ENCODE peak calls at places on chromosome 5, in ten cellular contexts. One of them, this sample, is unnamed.

GRCh38 chr5:1437452-1437851 is 7.8 kb downstream of the SLC6A3 start:
- DNase-seq in AG09319: no peak
- DNase-seq in mucosa of gallbladder: no peak
- DNase-seq in progenitor cell of endocrine pancreas: no peak
- DNase-seq in stimulated activated naive CD4-positive, alpha-beta T cell: no peak
- DNase-seq in amniotic stem cell: no peak
- DNase-seq in NCI-H1092 treated with DMSO at 0.1 percent for 48 hours: peak
- DNase-seq in sciatic nerve: no peak
- DNase-seq in breast epithelium: no peak
- DNase-seq in LoVo: peak
- DNase-seq in this sample: no peak

GRCh38 chr5:78221964-78222451 is 72.5 kb downstream of the AP3B1 start:
- DNase-seq in mucosa of gallbladder: no peak
- DNase-seq in progenitor cell of endocrine pancreas: no peak
- DNase-seq in amniotic stem cell: no peak
- DNase-seq in breast epithelium: no peak
- DNase-seq in stimulated activated naive CD4-positive, alpha-beta T cell: no peak
- DNase-seq in NCI-H1092 treated with DMSO at 0.1 percent for 48 hours: no peak
- DNase-seq in LoVo: no peak
- DNase-seq in AG09319: peak
- DNase-seq in sciatic nerve: no peak
- DNase-seq in this sample: no peak

GRCh38 chr5:3601929-3602712 is 6.5 kb downstream of the IRX1 start:
- DNase-seq in amniotic stem cell: no peak
- DNase-seq in sciatic nerve: no peak
- DNase-seq in mucosa of gallbladder: no peak
- DNase-seq in breast epithelium: no peak
- DNase-seq in progenitor cell of endocrine pancreas: no peak
- DNase-seq in NCI-H1092 treated with DMSO at 0.1 percent for 48 hours: no peak
- DNase-seq in stimulated activated naive CD4-positive, alpha-beta T cell: no peak
- DNase-seq in LoVo: no peak
- DNase-seq in AG09319: no peak
- DNase-seq in this sample: no peak

GRCh38 chr5:107542831-107543231 is 127.9 kb downstream of the EFNA5 start:
- DNase-seq in sciatic nerve: peak
- DNase-seq in AG09319: peak
- DNase-seq in NCI-H1092 treated with DMSO at 0.1 percent for 48 hours: peak
- DNase-seq in LoVo: no peak
- DNase-seq in breast epithelium: peak
- DNase-seq in mucosa of gallbladder: peak
- DNase-seq in amniotic stem cell: no peak
- DNase-seq in stimulated activated naive CD4-positive, alpha-beta T cell: no peak
- DNase-seq in progenitor cell of endocrine pancreas: no peak
- DNase-seq in this sample: peak

GRCh38 chr5:173789031-173789920 is 98.9 kb upstream of the CPEB4 start:
- DNase-seq in amniotic stem cell: peak
- DNase-seq in progenitor cell of endocrine pancreas: no peak
- DNase-seq in mucosa of gallbladder: no peak
- DNase-seq in AG09319: no peak
- DNase-seq in sciatic nerve: no peak
- DNase-seq in breast epithelium: no peak
- DNase-seq in LoVo: peak
- DNase-seq in stimulated activated naive CD4-positive, alpha-beta T cell: no peak
- DNase-seq in NCI-H1092 treated with DMSO at 0.1 percent for 48 hours: no peak
- DNase-seq in this sample: peak

GRCh38 chr5:25963251-25964008 is 1075.0 kb downstream of the CDH9 start:
- DNase-seq in stimulated activated naive CD4-positive, alpha-beta T cell: no peak
- DNase-seq in mucosa of gallbladder: no peak
- DNase-seq in breast epithelium: no peak
- DNase-seq in LoVo: no peak
- DNase-seq in amniotic stem cell: no peak
- DNase-seq in AG09319: no peak
- DNase-seq in NCI-H1092 treated with DMSO at 0.1 percent for 48 hours: no peak
- DNase-seq in sciatic nerve: peak
- DNase-seq in progenitor cell of endocrine pancreas: no peak
- DNase-seq in this sample: no peak

GRCh38 chr5:103755974-103756373 is 193.4 kb upstream of the NUDT12 start:
- DNase-seq in progenitor cell of endocrine pancreas: no peak
- DNase-seq in AG09319: no peak
- DNase-seq in sciatic nerve: no peak
- DNase-seq in mucosa of gallbladder: no peak
- DNase-seq in stimulated activated naive CD4-positive, alpha-beta T cell: no peak
- DNase-seq in NCI-H1092 treated with DMSO at 0.1 percent for 48 hours: no peak
- DNase-seq in LoVo: no peak
- DNase-seq in amniotic stem cell: no peak
- DNase-seq in breast epithelium: no peak
- DNase-seq in this sample: no peak

GRCh38 chr5:128498844-128499455 is 39.1 kb downstream of the FBN2 start:
- DNase-seq in sciatic nerve: no peak
- DNase-seq in NCI-H1092 treated with DMSO at 0.1 percent for 48 hours: peak
- DNase-seq in mucosa of gallbladder: peak
- DNase-seq in AG09319: peak
- DNase-seq in breast epithelium: no peak
- DNase-seq in amniotic stem cell: no peak
- DNase-seq in stimulated activated naive CD4-positive, alpha-beta T cell: no peak
- DNase-seq in LoVo: peak
- DNase-seq in progenitor cell of endocrine pancreas: no peak
- DNase-seq in this sample: peak

GRCh38 chr5:109479260-109479860 is 69.6 kb upstream of the PJA2 start:
- DNase-seq in amniotic stem cell: no peak
- DNase-seq in NCI-H1092 treated with DMSO at 0.1 percent for 48 hours: no peak
- DNase-seq in mucosa of gallbladder: no peak
- DNase-seq in breast epithelium: no peak
- DNase-seq in progenitor cell of endocrine pancreas: no peak
- DNase-seq in LoVo: peak
- DNase-seq in stimulated activated naive CD4-positive, alpha-beta T cell: no peak
- DNase-seq in AG09319: no peak
- DNase-seq in sciatic nerve: no peak
- DNase-seq in this sample: no peak

GRCh38 chr5:82164957-82165698 is 113.0 kb downstream of the RPS23 start:
- DNase-seq in sciatic nerve: no peak
- DNase-seq in mucosa of gallbladder: no peak
- DNase-seq in LoVo: no peak
- DNase-seq in amniotic stem cell: no peak
- DNase-seq in progenitor cell of endocrine pancreas: no peak
- DNase-seq in stimulated activated naive CD4-positive, alpha-beta T cell: no peak
- DNase-seq in AG09319: no peak
- DNase-seq in NCI-H1092 treated with DMSO at 0.1 percent for 48 hours: peak
- DNase-seq in breast epithelium: no peak
- DNase-seq in this sample: no peak

GRCh38 chr5:5018560-5018935 is 121.6 kb upstream of the ADAMTS16 start:
- DNase-seq in NCI-H1092 treated with DMSO at 0.1 percent for 48 hours: no peak
- DNase-seq in LoVo: no peak
- DNase-seq in AG09319: no peak
- DNase-seq in amniotic stem cell: no peak
- DNase-seq in breast epithelium: no peak
- DNase-seq in stimulated activated naive CD4-positive, alpha-beta T cell: no peak
- DNase-seq in progenitor cell of endocrine pancreas: no peak
- DNase-seq in mucosa of gallbladder: no peak
- DNase-seq in sciatic nerve: no peak
- DNase-seq in this sample: no peak

GRCh38 chr5:138946831-138947560 is 71.9 kb upstream of the LRRTM2 start:
- DNase-seq in progenitor cell of endocrine pancreas: no peak
- DNase-seq in sciatic nerve: no peak
- DNase-seq in AG09319: no peak
- DNase-seq in LoVo: no peak
- DNase-seq in mucosa of gallbladder: no peak
- DNase-seq in amniotic stem cell: no peak
- DNase-seq in breast epithelium: no peak
- DNase-seq in NCI-H1092 treated with DMSO at 0.1 percent for 48 hours: no peak
- DNase-seq in stimulated activated naive CD4-positive, alpha-beta T cell: no peak
- DNase-seq in this sample: no peak

GRCh38 chr5:143194206-143194605 is 209.3 kb downstream of the NR3C1 start:
- DNase-seq in amniotic stem cell: no peak
- DNase-seq in AG09319: no peak
- DNase-seq in LoVo: no peak
- DNase-seq in stimulated activated naive CD4-positive, alpha-beta T cell: no peak
- DNase-seq in sciatic nerve: no peak
- DNase-seq in NCI-H1092 treated with DMSO at 0.1 percent for 48 hours: no peak
- DNase-seq in breast epithelium: no peak
- DNase-seq in progenitor cell of endocrine pancreas: no peak
- DNase-seq in mucosa of gallbladder: no peak
- DNase-seq in this sample: no peak

GRCh38 chr5:67267522-67268232 is 71.1 kb upstream of the CD180 start:
- DNase-seq in stimulated activated naive CD4-positive, alpha-beta T cell: no peak
- DNase-seq in AG09319: no peak
- DNase-seq in sciatic nerve: no peak
- DNase-seq in breast epithelium: no peak
- DNase-seq in LoVo: no peak
- DNase-seq in NCI-H1092 treated with DMSO at 0.1 percent for 48 hours: no peak
- DNase-seq in mucosa of gallbladder: no peak
- DNase-seq in amniotic stem cell: no peak
- DNase-seq in progenitor cell of endocrine pancreas: no peak
- DNase-seq in this sample: no peak